ENCODE peak calls at places on chromosomes 16 and 17, in four cellular contexts. Q is PC-3, X is GM13976, Z is cardiac muscle cell. L is an unnamed sample.

GRCh38 chr17:38628441-38628840 is 22.7 kb upstream of the SRCIN1 start:
- DNase-seq in Q (peak; percentile 25), X (no peak), Z (no peak), L (no peak)

GRCh38 chr17:798246-798645 is 16.1 kb downstream of the MRM3 start:
- DNase-seq in Q (no peak), X (no peak), Z (no peak), L (no peak)

GRCh38 chr16:77574867-77575619 is 140.2 kb upstream of the ADAMTS18 start:
- DNase-seq in Q (no peak), X (no peak), Z (no peak), L (no peak)

GRCh38 chr16:67528222-67528869 is at the start of gene RIPOR1:
- DNase-seq in Q (peak; percentile 28), X (peak; percentile 86), Z (peak; percentile 74), L (peak; percentile 92)

GRCh38 chr17:29726721-29727252 is 104.1 kb upstream of the CORO6 start:
- DNase-seq in Q (peak; percentile 40), X (no peak), Z (no peak), L (no peak)

GRCh38 chr17:64984776-64985521 is 65.7 kb upstream of the LRRC37A3 start:
- DNase-seq in Q (peak; percentile 90), X (no peak), Z (no peak), L (peak; percentile 75)

GRCh38 chr17:44362964-44363612 is 565 bp downstream of the FAM171A2 start:
- DNase-seq in Q (peak; percentile 28), X (peak; percentile 75), Z (peak; percentile 53), L (no peak)

GRCh38 chr16:25959216-25959615 is 267.5 kb downstream of the HS3ST4 start:
- DNase-seq in Q (no peak), X (no peak), Z (no peak), L (no peak)

GRCh38 chr17:31283841-31284240 is 13.2 kb downstream of the OMG start:
- DNase-seq in Q (no peak), X (no peak), Z (no peak), L (no peak)

GRCh38 chr17:37743875-37744632 is 805 bp downstream of the HNF1B start:
- DNase-seq in Q (peak; percentile 24), X (no peak), Z (peak; percentile 47), L (no peak)

GRCh38 chr16:67068212-67068753 is 39.3 kb downstream of the CBFB start:
- DNase-seq in Q (peak; percentile 17), X (no peak), Z (no peak), L (no peak)

GRCh38 chr17:2174471-2175293 is 119.8 kb downstream of the HIC1 start:
- DNase-seq in Q (no peak), X (no peak), Z (peak; percentile 71), L (no peak)

GRCh38 chr17:19319771-19320505 is 42.6 kb downstream of the B9D1 start:
- DNase-seq in Q (no peak), X (no peak), Z (no peak), L (no peak)

GRCh38 chr17:32822996-32823395 is 53.9 kb downstream of the MYO1D start:
- DNase-seq in Q (no peak), X (peak; percentile 38), Z (no peak), L (peak; percentile 29)

GRCh38 chr16:8958344-8958808 is 5.3 kb downstream of the USP7 start:
- DNase-seq in Q (peak; percentile 39), X (no peak), Z (no peak), L (no peak)

GRCh38 chr16:12398029-12398735 is 405.5 kb downstream of the CPPED1 start:
- DNase-seq in Q (no peak), X (no peak), Z (no peak), L (no peak)

GRCh38 chr17:9002610-9003354 is 18.5 kb upstream of the NTN1 start:
- DNase-seq in Q (no peak), X (peak; percentile 83), Z (peak; percentile 37), L (no peak)

GRCh38 chr17:50660042-50660886 is 25.6 kb downstream of the ABCC3 start:
- DNase-seq in Q (peak; percentile 70), X (no peak), Z (no peak), L (no peak)

GRCh38 chr17:13484020-13484419 is 117.7 kb downstream of the HS3ST3A1 start:
- DNase-seq in Q (no peak), X (no peak), Z (no peak), L (no peak)

GRCh38 chr16:74291577-74292208 is 4.9 kb upstream of the PSMD7 start:
- DNase-seq in Q (no peak), X (no peak), Z (no peak), L (no peak)

GRCh38 chr16:87496101-87496801 is 3.4 kb upstream of the ZCCHC14 start:
- DNase-seq in Q (no peak), X (peak; percentile 58), Z (no peak), L (no peak)

GRCh38 chr17:47760409-47761140 is 27.5 kb downstream of the TBX21 start:
- DNase-seq in Q (no peak), X (no peak), Z (no peak), L (no peak)

GRCh38 chr16:64440005-64440404 is 681.9 kb downstream of the CDH11 start:
- DNase-seq in Q (peak; percentile 60), X (no peak), Z (no peak), L (no peak)

GRCh38 chr17:49018116-49018612 is 21.0 kb downstream of the IGF2BP1 start:
- DNase-seq in Q (no peak), X (no peak), Z (no peak), L (no peak)

GRCh38 chr17:33498069-33498468 is 205.0 kb upstream of the ASIC2 start:
- DNase-seq in Q (no peak), X (no peak), Z (no peak), L (peak; percentile 55)

GRCh38 chr17:29115906-29116651 is 64.1 kb downstream of the MYO18A start:
- DNase-seq in Q (peak; percentile 56), X (peak; percentile 68), Z (peak; percentile 42), L (no peak)

GRCh38 chr16:63592852-63593251 is 1529.0 kb downstream of the CDH11 start:
- DNase-seq in Q (no peak), X (no peak), Z (no peak), L (no peak)

GRCh38 chr16:63422633-63423032 is 1386.4 kb upstream of the CDH8 start:
- DNase-seq in Q (no peak), X (no peak), Z (no peak), L (no peak)

GRCh38 chr17:18381158-18381952 is 3.8 kb downstream of the EVPLL start:
- DNase-seq in Q (no peak), X (peak; percentile 30), Z (no peak), L (peak; percentile 77)

GRCh38 chr17:35051579-35052239 is 11.8 kb downstream of the RFFL start:
- DNase-seq in Q (no peak), X (peak; percentile 34), Z (no peak), L (no peak)

GRCh38 chr17:31541559-31541958 is 150.1 kb downstream of the RAB11FIP4 start:
- DNase-seq in Q (no peak), X (no peak), Z (peak; percentile 30), L (no peak)

GRCh38 chr17:59892849-59893616 is at the start of the genes RPS6KB1 and TUBD1:
- DNase-seq in Q (peak; percentile 100), X (peak; percentile 97), Z (peak; percentile 98), L (peak; percentile 99)

GRCh38 chr16:66911112-66911511 is 7.6 kb downstream of the CDH16 start:
- DNase-seq in Q (peak; percentile 37), X (no peak), Z (no peak), L (no peak)

GRCh38 chr17:55037828-55038227 is 69.3 kb downstream of the STXBP4 start:
- DNase-seq in Q (no peak), X (peak; percentile 28), Z (no peak), L (no peak)

GRCh38 chr16:12252616-12253015 is 276.1 kb downstream of the SNX29 start:
- DNase-seq in Q (no peak), X (no peak), Z (no peak), L (no peak)

GRCh38 chr17:63075969-63076368 is 109.9 kb downstream of the TANC2 start:
- DNase-seq in Q (no peak), X (no peak), Z (no peak), L (no peak)

GRCh38 chr17:19318611-19319010 is 43.9 kb downstream of the B9D1 start:
- DNase-seq in Q (no peak), X (no peak), Z (no peak), L (no peak)

GRCh38 chr17:18278867-18279266 is 18.4 kb downstream of the MIEF2 start:
- DNase-seq in Q (no peak), X (no peak), Z (no peak), L (no peak)

GRCh38 chr17:336110-337021 is 16.2 kb downstream of the RPH3AL start:
- DNase-seq in Q (no peak), X (no peak), Z (peak; percentile 78), L (peak; percentile 51)

DNA sequence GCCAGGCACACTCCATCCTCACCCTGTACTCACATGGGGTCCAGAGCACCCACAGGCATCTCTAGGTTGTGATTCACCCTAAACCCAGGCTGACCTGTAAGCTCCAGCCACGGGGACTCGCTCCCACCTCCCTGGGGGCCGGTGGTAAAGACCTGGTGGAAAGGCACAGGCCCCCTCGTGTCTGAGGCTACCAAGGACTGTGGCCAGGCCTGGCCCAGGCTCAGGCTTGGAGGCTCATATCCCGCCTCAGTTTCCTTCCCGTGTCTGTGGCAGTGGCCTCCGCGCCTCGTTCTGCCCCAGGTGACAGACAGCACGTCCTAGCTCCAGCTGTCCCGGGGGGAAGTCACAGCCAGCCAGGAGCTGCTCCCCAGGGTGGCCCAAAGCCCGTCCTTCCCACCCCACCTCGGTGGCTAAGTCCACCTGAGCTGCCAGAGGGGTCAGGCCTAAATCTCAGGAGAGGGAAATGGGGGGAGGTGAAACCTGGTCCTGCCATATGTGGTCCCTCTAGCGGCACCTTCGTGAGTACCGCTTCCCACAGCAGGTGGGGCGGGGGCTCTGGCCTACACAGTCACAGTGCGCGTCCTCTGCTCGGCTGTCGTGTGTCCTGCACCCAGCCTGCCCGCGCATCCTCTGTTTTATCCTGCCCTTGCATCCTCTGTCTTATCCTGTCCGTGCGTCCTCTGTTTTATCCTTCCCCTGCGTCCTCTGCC is 12.6 kb downstream of the CDH15 start:
- DNase-seq in Q (no peak), X (no peak), Z (no peak), L (no peak)
- TF ChIP-seq CTCF in Q (no peak), X (no peak), Z (no peak), L (no peak)

GRCh38 chr16:592518-593306 is 2.8 kb downstream of the RAB40C start:
- DNase-seq in Q (no peak), X (no peak), Z (no peak), L (no peak)
- TF ChIP-seq CTCF in Q (no peak), X (no peak), Z (no peak), L (peak; percentile 31)

GRCh38 chr17:81429813-81430510 is 34.7 kb downstream of the BAHCC1 start:
- DNase-seq in Q (no peak), X (no peak), Z (no peak), L (no peak)
- TF ChIP-seq CTCF in Q (no peak), X (peak; percentile 14), Z (no peak), L (no peak)

DNA sequence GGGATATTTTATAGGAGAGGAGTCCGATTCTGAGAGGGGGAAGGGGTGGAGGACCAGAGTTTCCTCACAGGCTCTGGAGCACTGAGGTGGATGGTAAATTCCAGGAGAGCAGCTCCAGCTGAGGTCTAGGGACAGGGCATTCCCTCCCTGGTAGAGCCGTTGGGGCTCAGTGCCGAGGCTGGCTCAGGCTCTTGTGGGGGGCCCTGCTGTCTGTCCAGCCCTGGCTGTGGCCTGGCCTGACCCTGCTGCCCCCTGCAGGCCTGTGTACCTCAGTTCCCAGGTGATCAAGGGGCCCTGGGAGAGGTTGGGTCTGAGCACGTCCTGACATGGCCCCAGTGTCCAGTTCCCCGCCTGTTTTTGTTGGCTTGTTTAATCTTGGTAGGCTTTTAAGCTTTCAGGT is 16.8 kb downstream of the ZNF750 start:
- DNase-seq in Q (no peak), X (no peak), Z (peak; percentile 23), L (no peak)
- TF ChIP-seq CTCF in Q (peak; percentile 46), X (peak; percentile 30), Z (peak; percentile 17), L (no peak)

GRCh38 chr17:4815043-4815675 is 8.2 kb downstream of the PLD2 start:
- DNase-seq in Q (no peak), X (no peak), Z (no peak), L (no peak)
- TF ChIP-seq CTCF in Q (peak; percentile 42), X (no peak), Z (peak; percentile 7), L (no peak)

L was measured in lower leg skin.